ENCODE peak calls at places on chromosome 10, in eight cellular contexts. Q is T-cell; S is H7; H is effector memory CD8-positive, alpha-beta T cell; Z is stimulated activated CD4-positive, alpha-beta T cell treated with anti-CD3 and anti-CD28 coated beads, Interleukin-12 subunit alpha, Interleukin-12 subunit beta, amount 100 ng/mL, for 48 hours; V is DMS153; M is ureter; N is NCI-H460. E is an unnamed sample.
A peak's percentile ranks its signal among the peaks of the same experiment; 100 is the strongest.

GRCh38 chr10:50416181-50416824 is 165.0 kb upstream of the ASAH2 start:
- DNase-seq in Q (no peak), S (no peak), H (no peak), Z (no peak), V (no peak), M (no peak), N (no peak), E (no peak)

GRCh38 chr10:131495892-131496291 is 184.4 kb upstream of the TCERG1L start:
- DNase-seq in Q (no peak), S (no peak), H (no peak), Z (no peak), V (no peak), M (no peak), N (no peak), E (no peak)

GRCh38 chr10:19762026-19762425 is 54.2 kb upstream of the PLXDC2 start:
- DNase-seq in Q (no peak), S (no peak), H (no peak), Z (no peak), V (no peak), M (no peak), N (no peak), E (no peak)

GRCh38 chr10:34739915-34740314 is 75.2 kb downstream of the PARD3 start:
- DNase-seq in Q (no peak), S (peak; percentile 88), H (no peak), Z (no peak), V (peak; percentile 58), M (peak; percentile 60), N (no peak), E (peak; percentile 25)

GRCh38 chr10:677038-677437 is 12.4 kb downstream of the DIP2C start:
- DNase-seq in Q (no peak), S (no peak), H (no peak), Z (no peak), V (no peak), M (no peak), N (no peak), E (no peak)

GRCh38 chr10:80199828-80200227 is 5.5 kb downstream of the ANXA11 start:
- DNase-seq in Q (no peak), S (no peak), H (no peak), Z (no peak), V (no peak), M (no peak), N (no peak), E (peak; percentile 63)

GRCh38 chr10:21355591-21356011 is 169.9 kb downstream of the SKIDA1 start:
- DNase-seq in Q (no peak), S (no peak), H (no peak), Z (no peak), V (no peak), M (no peak), N (no peak), E (no peak)

GRCh38 chr10:114526497-114527238 is 122.4 kb upstream of the AFAP1L2 start:
- DNase-seq in Q (peak; percentile 89), S (peak; percentile 80), H (peak; percentile 87), Z (peak; percentile 76), V (peak; percentile 93), M (peak; percentile 86), N (peak; percentile 77), E (peak; percentile 46)

GRCh38 chr10:94193466-94193924 is 169.2 kb downstream of the NOC3L start:
- DNase-seq in Q (no peak), S (peak; percentile 7), H (no peak), Z (no peak), V (no peak), M (no peak), N (no peak), E (no peak)

GRCh38 chr10:4819067-4819466 is 6.9 kb upstream of the AKR1E2 start:
- DNase-seq in Q (no peak), S (no peak), H (no peak), Z (no peak), V (no peak), M (no peak), N (no peak), E (no peak)